ENCODE peak calls at places on chromosomes 13 and 19, in six cellular contexts. C is uterus; S is T-helper 2 cell; H is AG04450; W is activated CD4-positive, CD25-positive, alpha-beta regulatory T cell treated with anti-CD3 and anti-CD28 coated beads, Interleukin-2, amount 50 U/mL, for 16 hours; O is mucosa of gallbladder. G is an unnamed sample.

GRCh38 chr13:30107126-30107525 is 200.2 kb downstream of the KATNAL1 start:
- DNase-seq in C (no peak), S (no peak), H (no peak), W (no peak), O (no peak), G (no peak)

GRCh38 chr19:53865918-53866696 is 1.6 kb upstream of the MYADM start:
- DNase-seq in C (peak; percentile 63), S (peak; percentile 74), H (no peak), W (no peak), O (peak; percentile 48), G (peak; percentile 71)

GRCh38 chr13:29581666-29582065 is 13.8 kb downstream of the SLC7A1 start:
- DNase-seq in C (no peak), S (no peak), H (no peak), W (no peak), O (no peak), G (no peak)

GRCh38 chr19:623974-624373 is 9.4 kb downstream of the POLRMT start:
- DNase-seq in C (no peak), S (no peak), H (peak; percentile 43), W (no peak), O (no peak), G (no peak)

GRCh38 chr19:33849551-33850147 is 53.0 kb downstream of the KCTD15 start:
- DNase-seq in C (no peak), S (no peak), H (no peak), W (no peak), O (no peak), G (no peak)

GRCh38 chr19:10686661-10687517 is 14.3 kb upstream of the QTRT1 start:
- DNase-seq in C (no peak), S (no peak), H (no peak), W (no peak), O (no peak), G (no peak)

GRCh38 chr19:45630463-45630862 is 8.7 kb downstream of the EML2 start:
- DNase-seq in C (no peak), S (peak; percentile 26), H (no peak), W (no peak), O (no peak), G (no peak)

GRCh38 chr13:51785592-51786424 is 18.2 kb downstream of the DHRS12 start:
- DNase-seq in C (peak; percentile 66), S (no peak), H (no peak), W (no peak), O (no peak), G (no peak)

GRCh38 chr13:32752997-32753606 is 166.8 kb downstream of the PDS5B start:
- DNase-seq in C (no peak), S (no peak), H (no peak), W (no peak), O (no peak), G (no peak)

GRCh38 chr19:40576181-40576584 is 490 bp upstream of the SHKBP1 start:
- DNase-seq in C (no peak), S (peak; percentile 62), H (no peak), W (no peak), O (no peak), G (no peak)

GRCh38 chr13:113211774-113212173 is 2.4 kb downstream of the CUL4A start:
- DNase-seq in C (no peak), S (peak; percentile 43), H (no peak), W (no peak), O (no peak), G (no peak)

GRCh38 chr13:82407321-82407720 is 1475.0 kb downstream of the SLITRK1 start:
- DNase-seq in C (no peak), S (no peak), H (no peak), W (no peak), O (no peak), G (no peak)

GRCh38 chr13:79900356-79900755 is 419.4 kb downstream of the NDFIP2 start:
- DNase-seq in C (no peak), S (no peak), H (no peak), W (no peak), O (no peak), G (no peak)

GRCh38 chr19:22604571-22605274 is 29.4 kb upstream of the ZNF492 start:
- DNase-seq in C (no peak), S (no peak), H (no peak), W (no peak), O (no peak), G (no peak)

GRCh38 chr13:30192320-30193093 is 114.8 kb downstream of the KATNAL1 start:
- DNase-seq in C (no peak), S (no peak), H (no peak), W (no peak), O (no peak), G (no peak)

GRCh38 chr13:86006317-86006716 is 207.1 kb upstream of the SLITRK6 start:
- DNase-seq in C (no peak), S (no peak), H (no peak), W (no peak), O (no peak), G (no peak)

GRCh38 chr19:17871878-17872250 is at the start of gene SLC5A5:
- DNase-seq in C (no peak), S (peak; percentile 36), H (no peak), W (no peak), O (no peak), G (no peak)

GRCh38 chr13:41562083-41562482 is 104.7 kb downstream of the RGCC start:
- DNase-seq in C (peak; percentile 71), S (no peak), H (peak; percentile 81), W (no peak), O (peak; percentile 55), G (no peak)

GRCh38 chr13:45327253-45327954 is 13.6 kb downstream of the TPT1 start:
- DNase-seq in C (no peak), S (no peak), H (no peak), W (no peak), O (no peak), G (no peak)

GRCh38 chr19:50835103-50835784 is 1.9 kb upstream of the KLK15 start:
- DNase-seq in C (no peak), S (no peak), H (no peak), W (no peak), O (no peak), G (no peak)

GRCh38 chr19:29524912-29525870 is 603 bp upstream of the VSTM2B start:
- DNase-seq in C (no peak), S (peak; percentile 38), H (no peak), W (no peak), O (no peak), G (no peak)

GRCh38 chr13:19171563-19171962 is 10.1 kb downstream of the TUBA3C start:
- DNase-seq in C (no peak), S (no peak), H (no peak), W (no peak), O (no peak), G (no peak)

GRCh38 chr19:3708207-3708931 is at the start of gene TJP3:
- DNase-seq in C (no peak), S (no peak), H (no peak), W (no peak), O (peak; percentile 69), G (no peak)

GRCh38 chr13:62537593-62537992 is 1121.9 kb upstream of the PCDH20 start:
- DNase-seq in C (no peak), S (no peak), H (no peak), W (no peak), O (no peak), G (no peak)

GRCh38 chr19:45117666-45118065 is 24.7 kb downstream of the PPP1R37 start:
- DNase-seq in C (no peak), S (no peak), H (no peak), W (no peak), O (no peak), G (no peak)

GRCh38 chr19:16325161-16325527 is 518 bp downstream of the KLF2 start:
- DNase-seq in C (no peak), S (peak; percentile 60), H (no peak), W (no peak), O (no peak), G (no peak)

GRCh38 chr19:40280608-40281221 is 4.4 kb downstream of the AKT2 start:
- DNase-seq in C (no peak), S (no peak), H (no peak), W (no peak), O (peak; percentile 83), G (no peak)

GRCh38 chr13:41548031-41548430 is 90.7 kb downstream of the RGCC start:
- DNase-seq in C (no peak), S (no peak), H (no peak), W (no peak), O (no peak), G (no peak)

G was measured in CD8-positive, alpha-beta T cell.